ENCODE peak calls at places on chromosomes 13 and 19, in nine cellular contexts. One of them, this sample, is unnamed.

GRCh38 chr19:3931041-3931440 is 1.8 kb upstream of the NMRK2 start:
- DNase-seq in BE2C: no peak
- DNase-seq in mammary epithelial cell: no peak
- DNase-seq in IMR-90: no peak
- DNase-seq in adrenal gland: no peak
- DNase-seq in uterus: no peak
- DNase-seq in dorsolateral prefrontal cortex: no peak
- DNase-seq in tibial nerve: no peak
- DNase-seq in tibial artery: no peak
- DNase-seq in this sample: no peak

GRCh38 chr13:96822900-96823299 is 171.4 kb downstream of the OXGR1 start:
- DNase-seq in BE2C: peak; percentile 70
- DNase-seq in mammary epithelial cell: peak; percentile 21
- DNase-seq in IMR-90: no peak
- DNase-seq in adrenal gland: no peak
- DNase-seq in uterus: no peak
- DNase-seq in dorsolateral prefrontal cortex: no peak
- DNase-seq in tibial nerve: no peak
- DNase-seq in tibial artery: no peak
- DNase-seq in this sample: no peak

GRCh38 chr13:106561551-106562170 is 6.3 kb downstream of the ARGLU1 start:
- DNase-seq in BE2C: no peak
- DNase-seq in mammary epithelial cell: peak; percentile 35
- DNase-seq in IMR-90: peak; percentile 53
- DNase-seq in adrenal gland: peak; percentile 19
- DNase-seq in uterus: no peak
- DNase-seq in dorsolateral prefrontal cortex: no peak
- DNase-seq in tibial nerve: no peak
- DNase-seq in tibial artery: no peak
- DNase-seq in this sample: no peak

GRCh38 chr19:47790398-47790814 is 11.9 kb downstream of the SELENOW start:
- DNase-seq in BE2C: peak; percentile 90
- DNase-seq in mammary epithelial cell: peak; percentile 26
- DNase-seq in IMR-90: peak; percentile 59
- DNase-seq in adrenal gland: peak; percentile 79
- DNase-seq in uterus: peak; percentile 80
- DNase-seq in dorsolateral prefrontal cortex: peak; percentile 79
- DNase-seq in tibial nerve: peak; percentile 72
- DNase-seq in tibial artery: peak; percentile 86
- DNase-seq in this sample: peak; percentile 89

GRCh38 chr19:30219682-30220081 is 152.5 kb upstream of the ZNF536 start:
- DNase-seq in BE2C: no peak
- DNase-seq in mammary epithelial cell: no peak
- DNase-seq in IMR-90: no peak
- DNase-seq in adrenal gland: no peak
- DNase-seq in uterus: no peak
- DNase-seq in dorsolateral prefrontal cortex: no peak
- DNase-seq in tibial nerve: no peak
- DNase-seq in tibial artery: peak; percentile 7
- DNase-seq in this sample: no peak

GRCh38 chr13:63435668-63436275 is 2020.1 kb upstream of the PCDH20 start:
- DNase-seq in BE2C: no peak
- DNase-seq in mammary epithelial cell: peak; percentile 64
- DNase-seq in IMR-90: peak; percentile 100
- DNase-seq in adrenal gland: no peak
- DNase-seq in uterus: no peak
- DNase-seq in dorsolateral prefrontal cortex: no peak
- DNase-seq in tibial nerve: no peak
- DNase-seq in tibial artery: no peak
- DNase-seq in this sample: no peak

GRCh38 chr19:44192127-44192526 is 20.2 kb upstream of the ZNF227 start:
- DNase-seq in BE2C: no peak
- DNase-seq in mammary epithelial cell: no peak
- DNase-seq in IMR-90: no peak
- DNase-seq in adrenal gland: no peak
- DNase-seq in uterus: no peak
- DNase-seq in dorsolateral prefrontal cortex: no peak
- DNase-seq in tibial nerve: no peak
- DNase-seq in tibial artery: no peak
- DNase-seq in this sample: no peak

GRCh38 chr13:101204270-101205011 is 211.9 kb downstream of the NALCN start:
- DNase-seq in BE2C: no peak
- DNase-seq in mammary epithelial cell: no peak
- DNase-seq in IMR-90: peak; percentile 33
- DNase-seq in adrenal gland: no peak
- DNase-seq in uterus: no peak
- DNase-seq in dorsolateral prefrontal cortex: no peak
- DNase-seq in tibial nerve: no peak
- DNase-seq in tibial artery: no peak
- DNase-seq in this sample: no peak

GRCh38 chr19:49439841-49440240 is 1.5 kb downstream of the SLC17A7 start:
- DNase-seq in BE2C: no peak
- DNase-seq in mammary epithelial cell: no peak
- DNase-seq in IMR-90: no peak
- DNase-seq in adrenal gland: no peak
- DNase-seq in uterus: no peak
- DNase-seq in dorsolateral prefrontal cortex: no peak
- DNase-seq in tibial nerve: no peak
- DNase-seq in tibial artery: no peak
- DNase-seq in this sample: no peak
- H3K27me3 ChIP-seq in BE2C: peaks cover 51% of the 10 kb centered on the region
- H3K27me3 ChIP-seq in mammary epithelial cell: peaks cover 18% of the 10 kb centered on the region
- H3K27me3 ChIP-seq in IMR-90: peaks cover 74% of the 10 kb centered on the region
- H3K27me3 ChIP-seq in adrenal gland: peaks cover 32% of the 10 kb centered on the region
- H3K27me3 ChIP-seq in uterus: no peaks in the 10 kb centered on the region
- H3K27me3 ChIP-seq in dorsolateral prefrontal cortex: peaks cover 34% of the 10 kb centered on the region
- H3K27me3 ChIP-seq in tibial nerve: no peaks in the 10 kb centered on the region
- H3K27me3 ChIP-seq in tibial artery: peaks cover 77% of the 10 kb centered on the region
- H3K27me3 ChIP-seq in this sample: peaks cover 84% of the 10 kb centered on the region

GRCh38 chr19:15714638-15715037 is 13.2 kb upstream of the OR10H2 start:
- DNase-seq in BE2C: no peak
- DNase-seq in mammary epithelial cell: no peak
- DNase-seq in IMR-90: no peak
- DNase-seq in adrenal gland: no peak
- DNase-seq in uterus: no peak
- DNase-seq in dorsolateral prefrontal cortex: no peak
- DNase-seq in tibial nerve: no peak
- DNase-seq in tibial artery: no peak
- DNase-seq in this sample: no peak
- H3K27me3 ChIP-seq in BE2C: no peaks in the 10 kb centered on the region
- H3K27me3 ChIP-seq in mammary epithelial cell: peaks cover 2% of the 10 kb centered on the region
- H3K27me3 ChIP-seq in IMR-90: no peaks in the 10 kb centered on the region
- H3K27me3 ChIP-seq in adrenal gland: no peaks in the 10 kb centered on the region
- H3K27me3 ChIP-seq in uterus: no peaks in the 10 kb centered on the region
- H3K27me3 ChIP-seq in dorsolateral prefrontal cortex: peaks cover 9% of the 10 kb centered on the region
- H3K27me3 ChIP-seq in tibial nerve: no peaks in the 10 kb centered on the region
- H3K27me3 ChIP-seq in tibial artery: peaks cover 12% of the 10 kb centered on the region
- H3K27me3 ChIP-seq in this sample: no peaks in the 10 kb centered on the region

GRCh38 chr13:59501004-59501403 is 662.7 kb downstream of the DIAPH3 start:
- DNase-seq in BE2C: no peak
- DNase-seq in mammary epithelial cell: no peak
- DNase-seq in IMR-90: no peak
- DNase-seq in adrenal gland: no peak
- DNase-seq in uterus: no peak
- DNase-seq in dorsolateral prefrontal cortex: no peak
- DNase-seq in tibial nerve: no peak
- DNase-seq in tibial artery: no peak
- DNase-seq in this sample: no peak

GRCh38 chr13:59493436-59493965 is 670.2 kb downstream of the DIAPH3 start:
- DNase-seq in BE2C: no peak
- DNase-seq in mammary epithelial cell: no peak
- DNase-seq in IMR-90: no peak
- DNase-seq in adrenal gland: no peak
- DNase-seq in uterus: no peak
- DNase-seq in dorsolateral prefrontal cortex: no peak
- DNase-seq in tibial nerve: no peak
- DNase-seq in tibial artery: no peak
- DNase-seq in this sample: no peak

GRCh38 chr13:59494151-59494550 is 669.6 kb downstream of the DIAPH3 start:
- DNase-seq in BE2C: no peak
- DNase-seq in mammary epithelial cell: no peak
- DNase-seq in IMR-90: no peak
- DNase-seq in adrenal gland: no peak
- DNase-seq in uterus: no peak
- DNase-seq in dorsolateral prefrontal cortex: no peak
- DNase-seq in tibial nerve: no peak
- DNase-seq in tibial artery: no peak
- DNase-seq in this sample: no peak

GRCh38 chr13:59494560-59494970 is 669.2 kb downstream of the DIAPH3 start:
- DNase-seq in BE2C: no peak
- DNase-seq in mammary epithelial cell: no peak
- DNase-seq in IMR-90: peak; percentile 81
- DNase-seq in adrenal gland: peak; percentile 37
- DNase-seq in uterus: no peak
- DNase-seq in dorsolateral prefrontal cortex: no peak
- DNase-seq in tibial nerve: no peak
- DNase-seq in tibial artery: no peak
- DNase-seq in this sample: peak; percentile 66

DNA sequence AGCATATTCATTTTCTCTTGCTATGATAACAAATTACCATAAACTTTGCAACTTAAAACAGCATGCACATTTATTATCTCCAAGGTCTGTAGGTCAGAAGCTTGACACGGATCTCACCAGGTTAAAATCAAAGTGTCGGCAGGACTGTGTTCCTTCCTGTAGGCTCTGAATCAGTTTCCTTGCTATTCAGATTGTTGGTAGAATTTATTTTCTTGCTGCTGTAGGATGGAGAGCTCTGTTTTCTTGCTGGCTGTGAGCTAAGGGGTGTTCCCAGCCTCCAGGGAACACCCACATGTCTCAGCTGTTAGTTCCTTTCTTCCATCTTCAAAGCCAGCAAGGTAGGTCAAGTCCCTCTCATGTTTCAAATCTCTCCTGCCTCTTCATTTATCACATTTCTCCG is 665.9 kb downstream of the DIAPH3 start:
- DNase-seq in BE2C: no peak
- DNase-seq in mammary epithelial cell: no peak
- DNase-seq in IMR-90: no peak
- DNase-seq in adrenal gland: no peak
- DNase-seq in uterus: no peak
- DNase-seq in dorsolateral prefrontal cortex: no peak
- DNase-seq in tibial nerve: no peak
- DNase-seq in tibial artery: no peak
- DNase-seq in this sample: no peak
- H3K27me3 ChIP-seq in BE2C: no peaks in the 10 kb centered on the region
- H3K27me3 ChIP-seq in mammary epithelial cell: no peaks in the 10 kb centered on the region
- H3K27me3 ChIP-seq in IMR-90: peaks cover 10% of the 10 kb centered on the region
- H3K27me3 ChIP-seq in adrenal gland: no peaks in the 10 kb centered on the region
- H3K27me3 ChIP-seq in uterus: no peaks in the 10 kb centered on the region
- H3K27me3 ChIP-seq in dorsolateral prefrontal cortex: no peaks in the 10 kb centered on the region
- H3K27me3 ChIP-seq in tibial nerve: no peaks in the 10 kb centered on the region
- H3K27me3 ChIP-seq in tibial artery: peaks cover 2% of the 10 kb centered on the region
- H3K27me3 ChIP-seq in this sample: no peaks in the 10 kb centered on the region

GRCh38 chr19:57559404-57560025 is at the start of gene ZNF550:
- DNase-seq in BE2C: peak; percentile 91
- DNase-seq in mammary epithelial cell: peak; percentile 85
- DNase-seq in IMR-90: peak; percentile 83
- DNase-seq in adrenal gland: peak; percentile 90
- DNase-seq in uterus: peak; percentile 86
- DNase-seq in dorsolateral prefrontal cortex: peak; percentile 86
- DNase-seq in tibial nerve: peak; percentile 78
- DNase-seq in tibial artery: peak; percentile 93
- DNase-seq in this sample: peak; percentile 94
- H3K27me3 ChIP-seq in BE2C: no peaks in the 10 kb centered on the region
- H3K27me3 ChIP-seq in mammary epithelial cell: no peaks in the 10 kb centered on the region
- H3K27me3 ChIP-seq in IMR-90: no peaks in the 10 kb centered on the region
- H3K27me3 ChIP-seq in adrenal gland: no peaks in the 10 kb centered on the region
- H3K27me3 ChIP-seq in uterus: no peaks in the 10 kb centered on the region
- H3K27me3 ChIP-seq in dorsolateral prefrontal cortex: no peaks in the 10 kb centered on the region
- H3K27me3 ChIP-seq in tibial nerve: no peaks in the 10 kb centered on the region
- H3K27me3 ChIP-seq in tibial artery: no peaks in the 10 kb centered on the region
- H3K27me3 ChIP-seq in this sample: no peaks in the 10 kb centered on the region

GRCh38 chr19:49383598-49383997 is 4.5 kb upstream of the KASH5 start:
- DNase-seq in BE2C: no peak
- DNase-seq in mammary epithelial cell: no peak
- DNase-seq in IMR-90: no peak
- DNase-seq in adrenal gland: no peak
- DNase-seq in uterus: no peak
- DNase-seq in dorsolateral prefrontal cortex: no peak
- DNase-seq in tibial nerve: no peak
- DNase-seq in tibial artery: no peak
- DNase-seq in this sample: no peak
- H3K27me3 ChIP-seq in BE2C: no peaks in the 10 kb centered on the region
- H3K27me3 ChIP-seq in mammary epithelial cell: no peaks in the 10 kb centered on the region
- H3K27me3 ChIP-seq in IMR-90: peaks cover 10% of the 10 kb centered on the region
- H3K27me3 ChIP-seq in adrenal gland: no peaks in the 10 kb centered on the region
- H3K27me3 ChIP-seq in uterus: no peaks in the 10 kb centered on the region
- H3K27me3 ChIP-seq in dorsolateral prefrontal cortex: no peaks in the 10 kb centered on the region
- H3K27me3 ChIP-seq in tibial nerve: no peaks in the 10 kb centered on the region
- H3K27me3 ChIP-seq in tibial artery: peaks cover 25% of the 10 kb centered on the region
- H3K27me3 ChIP-seq in this sample: no peaks in the 10 kb centered on the region

GRCh38 chr19:854549-854948 is 2.4 kb downstream of the ELANE start:
- DNase-seq in BE2C: no peak
- DNase-seq in mammary epithelial cell: no peak
- DNase-seq in IMR-90: no peak
- DNase-seq in adrenal gland: no peak
- DNase-seq in uterus: no peak
- DNase-seq in dorsolateral prefrontal cortex: no peak
- DNase-seq in tibial nerve: no peak
- DNase-seq in tibial artery: no peak
- DNase-seq in this sample: no peak

GRCh38 chr19:853014-853553 is 981 bp downstream of the ELANE start:
- DNase-seq in BE2C: no peak
- DNase-seq in mammary epithelial cell: no peak
- DNase-seq in IMR-90: no peak
- DNase-seq in adrenal gland: no peak
- DNase-seq in uterus: no peak
- DNase-seq in dorsolateral prefrontal cortex: no peak
- DNase-seq in tibial nerve: no peak
- DNase-seq in tibial artery: no peak
- DNase-seq in this sample: no peak

GRCh38 chr19:850221-850978 is 1.7 kb upstream of the ELANE start:
- DNase-seq in BE2C: peak; percentile 85
- DNase-seq in mammary epithelial cell: no peak
- DNase-seq in IMR-90: peak; percentile 81
- DNase-seq in adrenal gland: peak; percentile 96
- DNase-seq in uterus: peak; percentile 88
- DNase-seq in dorsolateral prefrontal cortex: no peak
- DNase-seq in tibial nerve: peak; percentile 83
- DNase-seq in tibial artery: peak; percentile 96
- DNase-seq in this sample: peak; percentile 98

GRCh38 chr19:850979-851335 is 1.1 kb upstream of the ELANE start:
- DNase-seq in BE2C: no peak
- DNase-seq in mammary epithelial cell: no peak
- DNase-seq in IMR-90: no peak
- DNase-seq in adrenal gland: no peak
- DNase-seq in uterus: no peak
- DNase-seq in dorsolateral prefrontal cortex: no peak
- DNase-seq in tibial nerve: no peak
- DNase-seq in tibial artery: no peak
- DNase-seq in this sample: no peak

GRCh38 chr19:852136-853013 is at the start of gene ELANE:
- DNase-seq in BE2C: no peak
- DNase-seq in mammary epithelial cell: no peak
- DNase-seq in IMR-90: no peak
- DNase-seq in adrenal gland: no peak
- DNase-seq in uterus: no peak
- DNase-seq in dorsolateral prefrontal cortex: no peak
- DNase-seq in tibial nerve: no peak
- DNase-seq in tibial artery: no peak
- DNase-seq in this sample: no peak
- H3K27me3 ChIP-seq in BE2C: peaks cover 45% of the 10 kb centered on the region
- H3K27me3 ChIP-seq in mammary epithelial cell: peaks cover 13% of the 10 kb centered on the region
- H3K27me3 ChIP-seq in IMR-90: peaks cover 4% of the 10 kb centered on the region
- H3K27me3 ChIP-seq in adrenal gland: peaks cover 9% of the 10 kb centered on the region
- H3K27me3 ChIP-seq in uterus: peaks cover 18% of the 10 kb centered on the region
- H3K27me3 ChIP-seq in dorsolateral prefrontal cortex: peaks cover 21% of the 10 kb centered on the region
- H3K27me3 ChIP-seq in tibial nerve: no peaks in the 10 kb centered on the region
- H3K27me3 ChIP-seq in tibial artery: peaks cover 63% of the 10 kb centered on the region
- H3K27me3 ChIP-seq in this sample: peaks cover 15% of the 10 kb centered on the region

This sample was measured in sigmoid colon.